ENCODE peak calls at places on chromosomes 4 and X, in six cellular contexts. N, T, I, Y, B and C are unnamed samples.

GRCh38 chr4:141768954-141769353 is 132.6 kb downstream of the IL15 start:
- DNase-seq in N (peak), T (peak), I (no peak), Y (no peak), B (no peak), C (no peak)

GRCh38 chr4:122861544-122861943 is 34.9 kb downstream of the FGF2 start:
- DNase-seq in N (no peak), T (no peak), I (no peak), Y (no peak), B (no peak), C (no peak)

GRCh38 chrX:150197388-150197787 is 165.7 kb upstream of the MAMLD1 start:
- DNase-seq in N (no peak), T (no peak), I (no peak), Y (no peak), B (no peak), C (no peak)

GRCh38 chr4:78618426-78618825 is 66.9 kb downstream of the ANXA3 start:
- DNase-seq in N (no peak), T (no peak), I (no peak), Y (no peak), B (no peak), C (no peak)

GRCh38 chrX:40173662-40174593 is 76.2 kb upstream of the BCOR start:
- DNase-seq in N (no peak), T (no peak), I (peak), Y (no peak), B (peak), C (peak)

GRCh38 chrX:145844886-145845285 is 27.3 kb downstream of the SLITRK2 start:
- DNase-seq in N (no peak), T (no peak), I (no peak), Y (no peak), B (no peak), C (no peak)

GRCh38 chr4:3880595-3881120 is 114.5 kb downstream of the ADRA2C start:
- DNase-seq in N (peak), T (peak), I (peak), Y (peak), B (peak), C (peak)

GRCh38 chr4:39014028-39014427 is 18.2 kb downstream of the TMEM156 start:
- DNase-seq in N (no peak), T (no peak), I (no peak), Y (no peak), B (no peak), C (no peak)

GRCh38 chr4:21949073-21949457 is 493 bp upstream of the KCNIP4 start:
- DNase-seq in N (no peak), T (no peak), I (no peak), Y (no peak), B (peak), C (peak)

GRCh38 chr4:42570221-42570620 is 86.7 kb downstream of the ATP8A1 start:
- DNase-seq in N (no peak), T (no peak), I (no peak), Y (no peak), B (peak), C (no peak)

GRCh38 chrX:9874483-9874882 is 88.3 kb downstream of the SHROOM2 start:
- DNase-seq in N (no peak), T (no peak), I (no peak), Y (no peak), B (no peak), C (no peak)

GRCh38 chr4:173488656-173489055 is 41.4 kb downstream of the HAND2 start:
- DNase-seq in N (no peak), T (no peak), I (no peak), Y (no peak), B (no peak), C (no peak)

GRCh38 chr4:57501715-57502114 is 391.5 kb upstream of the IGFBP7 start:
- DNase-seq in N (peak), T (peak), I (no peak), Y (no peak), B (no peak), C (no peak)

GRCh38 chrX:33339219-33339618 is 127.9 kb upstream of the DMD start:
- DNase-seq in N (no peak), T (no peak), I (no peak), Y (no peak), B (peak), C (no peak)

GRCh38 chrX:50448565-50448964 is 22.1 kb downstream of the DGKK start:
- DNase-seq in N (peak), T (no peak), I (no peak), Y (no peak), B (no peak), C (no peak)

GRCh38 chr4:78768447-78769177 is 7.5 kb upstream of the BMP2K start:
- DNase-seq in N (peak), T (no peak), I (no peak), Y (no peak), B (no peak), C (no peak)

GRCh38 chr4:66048861-66049260 is 378.6 kb upstream of the EPHA5 start:
- DNase-seq in N (no peak), T (peak), I (no peak), Y (no peak), B (no peak), C (no peak)

GRCh38 chr4:55008166-55009056 is 117.0 kb downstream of the KDR start:
- DNase-seq in N (no peak), T (no peak), I (no peak), Y (no peak), B (no peak), C (no peak)

GRCh38 chr4:52911684-52912294 is 49.7 kb downstream of the RASL11B start:
- DNase-seq in N (peak), T (peak), I (peak), Y (peak), B (peak), C (peak)

GRCh38 chr4:153205757-153206156 is 1.5 kb downstream of the TRIM2 start:
- DNase-seq in N (peak), T (peak), I (peak), Y (no peak), B (no peak), C (no peak)

GRCh38 chrX:155148724-155149537 is 67.3 kb upstream of the VBP1 start:
- DNase-seq in N (peak), T (peak), I (peak), Y (no peak), B (no peak), C (no peak)